ENCODE peak calls at places on chromosomes 13 and 19, in four cellular contexts. H is mammary epithelial cell, D is H1, T is fibroblast of lung. Z is an unnamed sample. For H3K4me1, the result is how much of the 10 kb centered on the place peaks cover.

GRCh38 chr13:76874466-76874865 is 11.7 kb downstream of the KCTD12 start:
- DNase-seq in H (no peak), D (no peak), T (no peak), Z (no peak)

GRCh38 chr13:89514534-89515312 is 1832.8 kb upstream of the MIR17HG start:
- DNase-seq in H (peak), D (no peak), T (peak), Z (peak)

GRCh38 chr19:53896682-53897081 is 12.4 kb upstream of the CACNG7 start:
- DNase-seq in H (no peak), D (no peak), T (no peak), Z (peak)

GRCh38 chr13:54775501-54776191 is 1747.0 kb downstream of the OLFM4 start:
- DNase-seq in H (no peak), D (no peak), T (no peak), Z (no peak)

GRCh38 chr19:18090545-18091216 is 3.9 kb upstream of the IL12RB1 start:
- DNase-seq in H (no peak), D (no peak), T (no peak), Z (no peak)

GRCh38 chr13:43223206-43223605 is 199.8 kb downstream of the DNAJC15 start:
- DNase-seq in H (no peak), D (no peak), T (no peak), Z (no peak)

GRCh38 chr19:2089001-2089711 is 7.0 kb downstream of the MOB3A start:
- DNase-seq in H (peak), D (no peak), T (peak), Z (no peak)

GRCh38 chr19:16380314-16380695 is 55.7 kb downstream of the KLF2 start:
- DNase-seq in H (no peak), D (no peak), T (no peak), Z (no peak)

GRCh38 chr19:48419158-48419920 is 25.9 kb downstream of the GRIN2D start:
- DNase-seq in H (no peak), D (peak), T (peak), Z (peak)

GRCh38 chr19:48480476-48481190 is 11.5 kb downstream of the CYTH2 start:
- DNase-seq in H (no peak), D (no peak), T (peak), Z (peak)

GRCh38 chr13:33744589-33745369 is 73.2 kb upstream of the RFC3 start:
- DNase-seq in H (no peak), D (no peak), T (peak), Z (no peak)

GRCh38 chr13:113109151-113110047 is 3.8 kb downstream of the F7 start:
- DNase-seq in H (no peak), D (peak), T (no peak), Z (peak)
- TF ChIP-seq EZH2 in H (peak), D (no peak), T (no peak), Z (peak)

DNA sequence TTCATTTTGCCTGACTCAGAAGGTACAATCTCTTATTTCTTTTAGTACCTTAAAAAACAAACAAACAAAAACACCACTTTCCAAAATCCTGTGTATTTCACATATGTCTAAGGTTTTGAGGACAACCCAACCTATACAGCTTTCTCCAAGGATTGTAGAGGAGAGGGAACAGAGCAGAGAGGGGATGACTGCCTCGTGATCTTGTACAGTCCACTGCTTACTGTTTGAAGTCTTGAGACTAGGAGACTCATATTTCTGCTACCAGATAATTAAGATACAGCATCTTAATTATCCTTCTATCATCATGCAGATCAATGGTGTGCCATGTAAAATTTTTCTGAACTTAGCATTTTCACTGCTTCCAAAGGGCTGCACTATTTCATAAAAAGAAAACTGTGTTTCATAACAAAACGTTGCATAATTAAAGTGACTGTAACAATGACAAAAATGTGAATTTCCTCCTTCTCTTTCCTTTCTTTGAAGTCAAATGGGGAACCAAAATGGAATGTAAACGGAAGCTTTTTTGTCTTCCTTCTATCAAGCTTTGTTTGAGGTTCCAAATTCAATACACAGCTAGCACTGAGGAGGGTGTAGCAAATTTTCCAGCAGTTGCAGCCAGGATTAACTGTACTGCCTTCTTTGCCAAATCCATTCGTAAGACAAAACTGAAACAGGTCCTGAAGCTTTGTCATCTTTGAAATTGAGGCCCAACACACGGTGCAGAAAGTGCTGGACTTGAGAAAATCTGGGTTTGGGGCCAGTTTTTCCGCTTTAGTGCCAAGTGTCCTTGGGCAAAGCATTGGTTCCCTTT is 34.8 kb upstream of the RCBTB2 start:
- DNase-seq in H (no peak), D (no peak), T (no peak), Z (no peak)
- H3K4me1 ChIP-seq in H (under half), D (under half), T (under half), Z (under half)

DNA sequence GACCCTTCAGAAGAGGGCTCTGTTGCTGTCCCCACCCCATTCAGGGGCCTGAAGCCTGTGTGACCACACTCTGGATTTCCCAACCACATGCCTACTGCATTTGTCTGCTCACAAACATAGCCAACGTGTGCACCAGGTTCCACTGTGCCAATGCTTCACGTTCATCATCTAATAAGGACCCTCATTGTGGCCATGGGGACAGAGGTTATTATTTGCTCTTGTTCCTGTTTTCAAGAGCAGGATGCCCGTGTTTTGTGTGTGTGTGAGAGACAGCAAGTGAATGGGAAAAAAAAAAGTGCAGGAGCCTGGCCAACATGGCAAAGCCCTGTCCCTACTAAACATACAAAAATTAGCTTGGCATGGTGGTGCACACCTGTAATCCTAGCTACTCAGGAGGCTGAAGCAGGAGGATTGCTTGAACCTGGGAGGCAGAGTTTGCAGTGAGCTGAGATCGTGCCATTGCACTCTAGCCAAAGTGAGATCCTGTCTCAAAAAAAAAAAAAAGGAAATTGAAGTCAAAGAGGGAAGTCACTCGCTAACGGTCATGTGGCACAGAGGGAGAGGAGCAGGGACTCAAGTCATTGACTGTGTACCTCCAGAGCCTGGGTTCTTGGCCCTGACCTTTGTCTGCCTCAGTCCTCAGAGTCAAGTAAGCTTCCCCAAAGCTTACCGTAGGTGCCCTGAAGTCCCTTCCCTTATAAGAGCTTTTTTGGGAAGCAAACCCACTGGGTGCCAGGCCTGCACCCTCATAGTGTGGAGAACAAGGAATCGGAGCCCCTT is 6.9 kb downstream of the B3GNT8 start:
- DNase-seq in H (no peak), D (no peak), T (no peak), Z (no peak)
- H3K4me3 ChIP-seq in H (no peak), D (no peak), T (no peak), Z (no peak)

DNA sequence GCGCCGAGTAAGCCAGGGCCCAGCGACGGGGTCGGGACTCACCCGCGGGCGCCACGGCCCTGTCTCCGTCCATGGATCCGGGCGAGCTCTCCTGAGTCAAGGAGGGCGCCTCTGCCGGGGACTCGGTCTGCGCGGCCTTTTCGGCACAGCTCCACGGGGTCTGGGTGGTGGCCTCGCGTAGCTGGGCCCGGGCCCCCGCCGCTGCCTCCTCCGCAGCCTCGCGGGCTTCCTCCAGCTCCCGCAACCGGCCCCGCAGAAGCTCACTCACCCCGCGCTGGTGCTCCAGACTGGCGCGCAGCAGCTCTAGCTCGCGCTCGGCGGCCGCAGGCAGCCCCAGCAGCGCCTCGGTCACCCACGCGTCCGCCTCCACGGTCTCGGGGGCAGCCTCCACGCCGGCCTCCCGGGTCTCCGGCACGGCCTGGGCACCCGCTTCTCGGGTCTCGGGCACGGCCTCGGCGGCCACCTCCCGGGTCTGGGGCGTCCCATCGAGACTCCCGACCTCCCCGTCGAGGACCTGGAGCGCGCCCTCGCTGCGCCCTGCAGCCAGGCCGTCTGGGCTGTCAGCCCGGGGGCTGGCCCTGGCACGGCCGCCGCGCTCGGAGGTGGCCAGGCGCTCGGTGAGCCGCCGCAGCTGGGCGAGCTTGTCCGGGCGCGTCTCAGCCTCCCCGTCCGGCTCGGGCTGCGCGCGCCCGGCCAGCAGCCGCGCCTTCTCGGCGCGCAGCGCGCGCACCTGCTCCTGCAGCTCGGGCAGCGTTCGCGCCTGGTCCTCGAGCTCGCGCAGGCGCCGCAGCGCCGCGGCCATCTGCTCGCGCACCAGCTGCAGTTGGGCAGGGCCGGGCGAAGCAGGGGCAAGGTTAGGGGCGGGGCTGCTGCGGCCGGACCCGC is 8.4 kb downstream of the KANK3 start:
- DNase-seq in H (peak), D (peak), T (peak), Z (peak)
- TF ChIP-seq EZH2 in H (no peak), D (peak), T (no peak), Z (peak)

GRCh38 chr19:3823345-3823704 is 37.1 kb upstream of the MATK start:
- DNase-seq in H (no peak), D (no peak), T (no peak), Z (no peak)
- H3K4me1 ChIP-seq in H (under half), D (under half), T (under half), Z (under half)

DNA sequence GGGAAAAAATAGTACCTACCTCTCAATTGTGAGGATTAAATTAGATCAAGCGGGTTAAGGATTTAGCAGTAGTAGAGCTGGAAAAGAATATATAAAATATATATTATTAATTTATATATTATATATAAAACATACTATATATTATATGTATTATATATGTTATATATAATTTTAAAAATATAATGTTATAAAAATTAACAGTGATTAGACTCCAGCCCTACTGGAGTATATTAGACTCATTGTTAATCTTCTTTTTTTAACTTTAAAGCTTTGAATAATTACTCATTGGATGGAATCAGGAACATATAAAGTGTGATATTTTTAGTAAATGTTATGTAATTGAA is 380 bp upstream of the MRPL54 start:
- DNase-seq in H (no peak), D (no peak), T (no peak), Z (no peak)
- H3K4me3 ChIP-seq in H (peak), D (peak), T (peak), Z (peak)

GRCh38 chr13:86825410-86825809 is 845.8 kb upstream of the SLITRK5 start:
- DNase-seq in H (no peak), D (no peak), T (no peak), Z (no peak)

GRCh38 chr13:86831084-86831483 is 840.1 kb upstream of the SLITRK5 start:
- DNase-seq in H (no peak), D (no peak), T (no peak), Z (no peak)

GRCh38 chr13:86826232-86826631 is 844.9 kb upstream of the SLITRK5 start:
- DNase-seq in H (no peak), D (no peak), T (no peak), Z (no peak)

DNA sequence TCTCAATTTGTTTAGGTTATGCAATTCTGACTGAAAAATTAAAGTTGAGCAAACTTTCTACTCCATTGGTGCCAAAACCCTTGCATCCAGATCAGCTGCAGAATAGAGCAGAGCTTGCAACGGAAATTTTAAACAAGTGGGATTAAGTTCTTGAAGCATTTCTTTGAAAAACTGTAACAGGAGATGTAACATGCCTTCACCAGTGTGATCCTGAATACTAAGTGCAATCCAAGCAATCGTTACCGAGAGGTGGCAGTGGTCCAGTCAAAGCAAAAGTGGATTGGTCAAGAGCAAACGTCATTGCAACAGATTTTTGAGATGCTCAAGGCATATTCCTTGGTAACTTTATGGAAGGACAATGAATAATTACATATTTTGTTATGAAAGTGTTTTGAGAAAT is 841.1 kb upstream of the SLITRK5 start:
- DNase-seq in H (no peak), D (no peak), T (no peak), Z (no peak)
- TF ChIP-seq EZH2 in H (no peak), D (no peak), T (no peak), Z (no peak)

GRCh38 chr19:33277434-33277833 is 24.9 kb downstream of the CEBPA start:
- DNase-seq in H (no peak), D (no peak), T (no peak), Z (no peak)

GRCh38 chr19:33279430-33280350 is 22.6 kb downstream of the CEBPA start:
- DNase-seq in H (no peak), D (no peak), T (no peak), Z (no peak)

GRCh38 chr19:33278403-33279269 is 23.7 kb downstream of the CEBPA start:
- DNase-seq in H (no peak), D (no peak), T (no peak), Z (no peak)

GRCh38 chr19:33275933-33276619 is 26.3 kb downstream of the CEBPA start:
- DNase-seq in H (no peak), D (no peak), T (no peak), Z (no peak)

DNA sequence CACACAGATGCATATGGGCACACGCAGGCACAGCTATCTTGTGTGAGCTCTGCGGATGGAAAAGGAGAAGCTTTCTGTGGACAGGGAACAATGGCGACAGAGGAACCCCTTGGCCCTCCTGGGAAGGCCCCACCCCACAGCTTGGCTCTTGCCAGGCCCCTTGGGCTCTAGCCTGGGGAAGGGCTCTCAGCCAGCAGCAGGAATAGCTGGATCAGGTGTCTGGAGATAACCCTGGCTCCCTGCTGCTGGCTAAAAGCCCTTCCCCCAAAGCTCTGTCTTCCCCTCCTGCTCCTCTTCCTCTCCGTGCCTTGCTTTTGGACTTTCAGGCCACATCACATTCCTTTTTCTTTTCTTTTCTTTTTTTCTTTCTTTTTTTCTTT is 24.3 kb downstream of the CEBPA start:
- DNase-seq in H (no peak), D (no peak), T (no peak), Z (no peak)
- H3K4me1 ChIP-seq in H (under half), D (under half), T (under half), Z (under half)

DNA sequence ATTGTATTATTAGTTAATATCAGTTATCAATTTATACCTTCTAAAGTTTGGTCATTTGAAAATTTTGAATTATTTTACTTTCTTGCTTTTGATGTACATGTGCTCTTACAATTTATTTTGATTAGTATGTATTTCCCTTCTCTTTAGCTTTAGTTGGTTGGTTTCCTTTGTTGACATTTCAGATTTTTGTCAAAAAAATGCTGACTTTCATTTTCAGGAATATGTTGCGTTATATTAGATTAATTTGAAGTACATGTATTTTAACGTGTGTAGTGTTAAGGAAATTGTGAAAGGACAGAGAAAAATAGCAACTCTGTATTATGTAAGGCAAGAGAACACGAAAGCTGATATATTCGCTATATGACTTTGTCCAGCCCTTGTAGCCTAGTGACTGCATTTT is 342.9 kb upstream of the SLITRK6 start:
- DNase-seq in H (no peak), D (no peak), T (no peak), Z (no peak)
- H3K4me3 ChIP-seq in H (no peak), D (no peak), T (no peak), Z (no peak)